ENCODE peak calls at places on chromosomes 5 and 9, in ten cellular contexts. One of them, this sample, is unnamed.

GRCh38 chr5:169696621-169697517 is 59.8 kb downstream of the DOCK2 start:
- DNase-seq in GM23338: no peak
- DNase-seq in endothelial cell of umbilical vein: peak; percentile 7
- DNase-seq in dorsolateral prefrontal cortex: no peak
- DNase-seq in adrenal gland: no peak
- DNase-seq in cardiac muscle cell: no peak
- DNase-seq in mammary epithelial cell: peak; percentile 2
- DNase-seq in ovary: no peak
- DNase-seq in RWPE2: no peak
- DNase-seq in astrocyte: peak; percentile 50
- DNase-seq in this sample: no peak

GRCh38 chr9:93057703-93058356 is 671 bp upstream of the SUSD3 start:
- DNase-seq in RWPE2: no peak
- DNase-seq in endothelial cell of umbilical vein: no peak
- DNase-seq in GM23338: no peak
- DNase-seq in adrenal gland: no peak
- DNase-seq in mammary epithelial cell: no peak
- DNase-seq in astrocyte: no peak
- DNase-seq in dorsolateral prefrontal cortex: no peak
- DNase-seq in ovary: peak; percentile 56
- DNase-seq in cardiac muscle cell: no peak
- DNase-seq in this sample: no peak

GRCh38 chr5:118554991-118555390 is 433.4 kb downstream of the DTWD2 start:
- DNase-seq in cardiac muscle cell: no peak
- DNase-seq in ovary: no peak
- DNase-seq in mammary epithelial cell: no peak
- DNase-seq in adrenal gland: no peak
- DNase-seq in endothelial cell of umbilical vein: no peak
- DNase-seq in astrocyte: no peak
- DNase-seq in GM23338: peak; percentile 34
- DNase-seq in dorsolateral prefrontal cortex: no peak
- DNase-seq in RWPE2: no peak
- DNase-seq in this sample: no peak

GRCh38 chr5:72160959-72161358 is 53.7 kb downstream of the MAP1B start:
- DNase-seq in adrenal gland: no peak
- DNase-seq in GM23338: no peak
- DNase-seq in mammary epithelial cell: peak; percentile 42
- DNase-seq in endothelial cell of umbilical vein: no peak
- DNase-seq in cardiac muscle cell: no peak
- DNase-seq in dorsolateral prefrontal cortex: no peak
- DNase-seq in astrocyte: peak; percentile 71
- DNase-seq in RWPE2: no peak
- DNase-seq in ovary: no peak
- DNase-seq in this sample: no peak

GRCh38 chr9:131138676-131139075 is 13.3 kb downstream of the NUP214 start:
- DNase-seq in RWPE2: no peak
- DNase-seq in mammary epithelial cell: no peak
- DNase-seq in adrenal gland: no peak
- DNase-seq in GM23338: no peak
- DNase-seq in dorsolateral prefrontal cortex: no peak
- DNase-seq in endothelial cell of umbilical vein: no peak
- DNase-seq in astrocyte: no peak
- DNase-seq in cardiac muscle cell: no peak
- DNase-seq in ovary: no peak
- DNase-seq in this sample: no peak

GRCh38 chr5:55636711-55637110 is 75.4 kb downstream of the SLC38A9 start:
- DNase-seq in dorsolateral prefrontal cortex: no peak
- DNase-seq in cardiac muscle cell: no peak
- DNase-seq in RWPE2: no peak
- DNase-seq in adrenal gland: peak; percentile 39
- DNase-seq in GM23338: peak; percentile 47
- DNase-seq in endothelial cell of umbilical vein: no peak
- DNase-seq in mammary epithelial cell: no peak
- DNase-seq in astrocyte: no peak
- DNase-seq in ovary: peak; percentile 44
- DNase-seq in this sample: no peak

GRCh38 chr9:112013261-112013660 is 116.6 kb downstream of the UGCG start:
- DNase-seq in mammary epithelial cell: no peak
- DNase-seq in RWPE2: no peak
- DNase-seq in endothelial cell of umbilical vein: no peak
- DNase-seq in ovary: no peak
- DNase-seq in adrenal gland: no peak
- DNase-seq in astrocyte: no peak
- DNase-seq in dorsolateral prefrontal cortex: no peak
- DNase-seq in cardiac muscle cell: no peak
- DNase-seq in GM23338: no peak
- DNase-seq in this sample: no peak

GRCh38 chr5:69531010-69531785 is 28.8 kb upstream of the GTF2H2C start:
- DNase-seq in adrenal gland: no peak
- DNase-seq in endothelial cell of umbilical vein: no peak
- DNase-seq in ovary: no peak
- DNase-seq in cardiac muscle cell: no peak
- DNase-seq in RWPE2: no peak
- DNase-seq in mammary epithelial cell: no peak
- DNase-seq in dorsolateral prefrontal cortex: no peak
- DNase-seq in astrocyte: no peak
- DNase-seq in GM23338: no peak
- DNase-seq in this sample: no peak

GRCh38 chr5:129031886-129032683 is 62.5 kb upstream of the ISOC1 start:
- DNase-seq in mammary epithelial cell: no peak
- DNase-seq in endothelial cell of umbilical vein: no peak
- DNase-seq in dorsolateral prefrontal cortex: no peak
- DNase-seq in adrenal gland: no peak
- DNase-seq in GM23338: no peak
- DNase-seq in astrocyte: no peak
- DNase-seq in cardiac muscle cell: no peak
- DNase-seq in RWPE2: no peak
- DNase-seq in ovary: no peak
- DNase-seq in this sample: no peak

GRCh38 chr9:91421987-91422765 is 1.5 kb downstream of the NFIL3 start:
- DNase-seq in RWPE2: no peak
- DNase-seq in adrenal gland: peak; percentile 67
- DNase-seq in endothelial cell of umbilical vein: peak; percentile 46
- DNase-seq in cardiac muscle cell: peak; percentile 64
- DNase-seq in dorsolateral prefrontal cortex: no peak
- DNase-seq in ovary: peak; percentile 47
- DNase-seq in astrocyte: peak; percentile 69
- DNase-seq in GM23338: no peak
- DNase-seq in mammary epithelial cell: peak; percentile 47
- DNase-seq in this sample: no peak

GRCh38 chr9:37187713-37188439 is 67.5 kb downstream of the ZCCHC7 start:
- DNase-seq in dorsolateral prefrontal cortex: no peak
- DNase-seq in ovary: no peak
- DNase-seq in RWPE2: no peak
- DNase-seq in mammary epithelial cell: no peak
- DNase-seq in endothelial cell of umbilical vein: no peak
- DNase-seq in astrocyte: no peak
- DNase-seq in GM23338: no peak
- DNase-seq in adrenal gland: no peak
- DNase-seq in cardiac muscle cell: no peak
- DNase-seq in this sample: no peak

GRCh38 chr5:168153263-168153930 is 138.0 kb upstream of the WWC1 start:
- DNase-seq in mammary epithelial cell: no peak
- DNase-seq in astrocyte: no peak
- DNase-seq in RWPE2: no peak
- DNase-seq in adrenal gland: no peak
- DNase-seq in cardiac muscle cell: no peak
- DNase-seq in dorsolateral prefrontal cortex: no peak
- DNase-seq in ovary: no peak
- DNase-seq in GM23338: no peak
- DNase-seq in endothelial cell of umbilical vein: no peak
- DNase-seq in this sample: no peak

GRCh38 chr5:80483636-80484232 is 4.2 kb upstream of the FAM151B start:
- DNase-seq in astrocyte: no peak
- DNase-seq in ovary: no peak
- DNase-seq in adrenal gland: no peak
- DNase-seq in RWPE2: no peak
- DNase-seq in GM23338: no peak
- DNase-seq in mammary epithelial cell: no peak
- DNase-seq in cardiac muscle cell: no peak
- DNase-seq in endothelial cell of umbilical vein: no peak
- DNase-seq in dorsolateral prefrontal cortex: no peak
- DNase-seq in this sample: no peak

GRCh38 chr9:113634597-113635515 is 171.3 kb downstream of the RGS3 start:
- DNase-seq in RWPE2: peak; percentile 9
- DNase-seq in GM23338: peak; percentile 62
- DNase-seq in adrenal gland: peak; percentile 1
- DNase-seq in ovary: peak; percentile 26
- DNase-seq in dorsolateral prefrontal cortex: no peak
- DNase-seq in mammary epithelial cell: no peak
- DNase-seq in endothelial cell of umbilical vein: peak; percentile 84
- DNase-seq in astrocyte: no peak
- DNase-seq in cardiac muscle cell: peak; percentile 38
- DNase-seq in this sample: no peak

DNA sequence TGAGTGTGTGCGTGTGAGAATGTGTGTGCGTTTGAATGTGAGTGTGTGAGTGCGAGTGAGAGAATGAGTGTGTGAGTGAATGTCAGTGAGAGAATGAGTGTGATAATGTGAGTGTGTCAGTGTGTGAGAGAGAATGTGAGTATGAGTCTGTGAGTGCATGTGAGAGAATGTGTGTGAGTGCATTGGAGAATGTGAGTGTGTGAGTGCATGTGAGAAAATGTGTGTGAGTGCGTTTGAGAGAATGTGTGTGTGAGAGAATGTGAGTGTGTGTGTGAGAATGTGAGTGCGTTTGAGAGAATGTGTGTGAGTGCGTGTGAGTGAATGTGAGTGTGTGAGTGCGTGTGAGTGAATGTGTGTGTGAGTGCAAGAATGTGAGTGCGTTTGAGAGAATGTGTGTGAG is 39.0 kb upstream of the LHX2 start:
- DNase-seq in ovary: no peak
- DNase-seq in endothelial cell of umbilical vein: no peak
- DNase-seq in adrenal gland: no peak
- DNase-seq in GM23338: no peak
- DNase-seq in astrocyte: no peak
- DNase-seq in mammary epithelial cell: no peak
- DNase-seq in cardiac muscle cell: no peak
- DNase-seq in RWPE2: no peak
- DNase-seq in dorsolateral prefrontal cortex: no peak
- DNase-seq in this sample: no peak
- TF ChIP-seq CTCF in ovary: no peak
- TF ChIP-seq CTCF in endothelial cell of umbilical vein: no peak
- TF ChIP-seq CTCF in adrenal gland: no peak
- TF ChIP-seq CTCF in GM23338: no peak
- TF ChIP-seq CTCF in astrocyte: no peak
- TF ChIP-seq CTCF in mammary epithelial cell: no peak
- TF ChIP-seq CTCF in cardiac muscle cell: no peak
- TF ChIP-seq CTCF in RWPE2: no peak
- TF ChIP-seq CTCF in dorsolateral prefrontal cortex: no peak
- TF ChIP-seq CTCF in this sample: no peak

DNA sequence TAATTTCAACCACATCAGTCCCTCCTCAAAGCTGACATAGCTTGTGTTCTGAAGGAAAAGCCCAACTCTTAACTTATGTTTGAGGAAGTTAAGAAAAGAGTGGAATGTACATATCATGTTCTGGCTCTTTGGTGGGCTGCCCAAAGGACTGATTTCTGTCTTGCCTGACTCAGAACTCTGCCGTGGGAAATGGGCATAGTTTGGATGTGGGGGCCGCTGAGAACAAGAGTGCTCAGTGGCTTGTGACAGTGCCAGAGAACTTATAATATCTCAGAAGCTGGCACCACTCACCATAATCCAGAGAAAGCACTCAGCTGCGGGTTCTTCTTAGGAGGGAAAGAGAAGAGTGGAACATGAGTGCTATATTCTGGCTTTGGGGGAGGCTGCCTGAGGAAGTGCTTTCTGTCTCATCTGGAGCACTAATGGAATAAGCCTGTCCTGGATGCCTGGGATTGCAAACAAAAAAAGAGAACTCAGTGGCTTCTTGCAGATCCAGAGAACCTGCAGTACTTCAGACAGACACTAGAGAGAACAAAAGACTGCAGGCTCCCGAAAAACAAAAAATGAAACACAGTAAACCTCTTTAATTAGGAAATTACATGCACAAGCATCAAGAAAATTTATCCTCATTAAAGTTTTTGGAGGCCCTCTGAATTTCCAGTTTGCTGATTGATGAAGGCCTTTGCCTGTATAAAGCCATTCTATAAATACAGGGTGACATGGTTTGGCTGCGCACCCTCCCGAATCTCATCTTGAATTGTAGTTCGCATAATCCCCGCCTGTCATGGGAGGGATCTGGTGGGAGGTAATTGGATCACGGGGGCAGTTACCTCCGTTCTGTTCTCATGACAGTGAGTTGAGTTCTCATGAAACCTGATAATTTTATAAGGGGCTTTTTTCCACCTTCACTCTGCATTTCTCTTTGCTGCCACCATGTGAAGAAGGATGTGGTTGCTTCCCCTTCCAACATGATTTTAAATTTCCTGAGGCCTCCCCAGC is 207.0 kb downstream of the DMAC1 start:
- DNase-seq in astrocyte: no peak
- DNase-seq in RWPE2: no peak
- DNase-seq in mammary epithelial cell: no peak
- DNase-seq in endothelial cell of umbilical vein: peak; percentile 6
- DNase-seq in dorsolateral prefrontal cortex: no peak
- DNase-seq in cardiac muscle cell: peak; percentile 19
- DNase-seq in GM23338: peak; percentile 69
- DNase-seq in ovary: no peak
- DNase-seq in adrenal gland: no peak
- DNase-seq in this sample: no peak
- TF ChIP-seq CTCF in astrocyte: no peak
- TF ChIP-seq CTCF in RWPE2: peak; percentile 11
- TF ChIP-seq CTCF in mammary epithelial cell: peak; percentile 12
- TF ChIP-seq CTCF in endothelial cell of umbilical vein: peak; percentile 19
- TF ChIP-seq CTCF in dorsolateral prefrontal cortex: no peak
- TF ChIP-seq CTCF in cardiac muscle cell: no peak
- TF ChIP-seq CTCF in GM23338: peak; percentile 31
- TF ChIP-seq CTCF in ovary: no peak
- TF ChIP-seq CTCF in adrenal gland: no peak
- TF ChIP-seq CTCF in this sample: peak; percentile 43

DNA sequence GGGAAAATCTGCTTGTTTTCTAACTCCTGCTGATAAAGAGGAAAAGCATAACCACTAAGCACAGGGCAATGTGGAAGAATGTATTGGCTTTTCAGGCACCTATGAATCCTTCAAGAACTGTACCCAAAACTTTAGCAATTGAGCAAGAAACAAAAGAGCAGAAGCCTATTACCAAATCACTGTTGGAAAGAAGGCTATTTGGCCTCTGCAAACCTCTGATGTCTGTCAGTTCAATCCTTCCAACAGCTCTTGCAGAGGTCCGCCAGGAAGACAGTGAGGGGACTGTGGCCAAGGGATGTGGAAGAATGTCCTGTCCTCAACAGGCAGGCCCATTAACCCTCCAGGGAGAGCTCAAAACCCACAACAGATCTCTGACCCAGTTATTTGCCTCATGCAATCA is 328.6 kb downstream of the ENC1 start:
- DNase-seq in GM23338: no peak
- DNase-seq in adrenal gland: no peak
- DNase-seq in dorsolateral prefrontal cortex: no peak
- DNase-seq in RWPE2: no peak
- DNase-seq in endothelial cell of umbilical vein: no peak
- DNase-seq in ovary: no peak
- DNase-seq in mammary epithelial cell: no peak
- DNase-seq in astrocyte: peak; percentile 57
- DNase-seq in cardiac muscle cell: no peak
- DNase-seq in this sample: no peak
- TF ChIP-seq CTCF in GM23338: no peak
- TF ChIP-seq CTCF in adrenal gland: no peak
- TF ChIP-seq CTCF in dorsolateral prefrontal cortex: no peak
- TF ChIP-seq CTCF in RWPE2: no peak
- TF ChIP-seq CTCF in endothelial cell of umbilical vein: no peak
- TF ChIP-seq CTCF in ovary: no peak
- TF ChIP-seq CTCF in mammary epithelial cell: no peak
- TF ChIP-seq CTCF in astrocyte: no peak
- TF ChIP-seq CTCF in cardiac muscle cell: no peak
- TF ChIP-seq CTCF in this sample: no peak

GRCh38 chr9:133960568-133961129 is 31.5 kb downstream of the VAV2 start:
- DNase-seq in adrenal gland: peak; percentile 66
- DNase-seq in dorsolateral prefrontal cortex: no peak
- DNase-seq in RWPE2: peak; percentile 61
- DNase-seq in cardiac muscle cell: no peak
- DNase-seq in endothelial cell of umbilical vein: peak; percentile 33
- DNase-seq in mammary epithelial cell: no peak
- DNase-seq in ovary: no peak
- DNase-seq in astrocyte: no peak
- DNase-seq in GM23338: peak; percentile 51
- DNase-seq in this sample: no peak
- TF ChIP-seq CTCF in adrenal gland: peak; percentile 39
- TF ChIP-seq CTCF in dorsolateral prefrontal cortex: no peak
- TF ChIP-seq CTCF in RWPE2: no peak
- TF ChIP-seq CTCF in cardiac muscle cell: no peak
- TF ChIP-seq CTCF in endothelial cell of umbilical vein: peak; percentile 11
- TF ChIP-seq CTCF in mammary epithelial cell: no peak
- TF ChIP-seq CTCF in ovary: no peak
- TF ChIP-seq CTCF in astrocyte: no peak
- TF ChIP-seq CTCF in GM23338: no peak
- TF ChIP-seq CTCF in this sample: no peak